ENCODE peak calls at places on chromosome 16, in nine cellular contexts. D is NCI-H1092; H is SHP77 treated with DMSO at 0.1 percent for 48 hours; B is activated CD4-positive, alpha-beta T cell treated with anti-CD3 and anti-CD28 coated beads for 48 hours; Z is NAMALWA; Q is effector CD4-positive, alpha-beta T cell; T is RWPE1; X is stimulated activated naive CD8-positive, alpha-beta T cell treated with anti-CD3 and anti-CD28 coated beads, Interleukin-15, amount 100 ng/mL, for 72 hours; Y is ACHN. C is an unnamed sample.

GRCh38 chr16:4314532-4315184 is 1.2 kb upstream of the GLIS2 start:
- DNase-seq in Y (peak), Q (no peak), X (no peak), T (no peak), H (no peak), B (peak), D (peak), Z (peak), C (no peak)

GRCh38 chr16:66306366-66307150 is 59.9 kb upstream of the CDH5 start:
- DNase-seq in T (no peak), H (no peak), Q (no peak), D (no peak), Z (no peak), B (no peak), Y (no peak), X (no peak), C (no peak)

GRCh38 chr16:69376393-69377059 is 9.3 kb downstream of the TERF2 start:
- DNase-seq in Z (no peak), T (no peak), Q (no peak), Y (no peak), B (no peak), H (no peak), X (no peak), D (no peak), C (no peak)

GRCh38 chr16:74607967-74608356 is 1.0 kb upstream of the GLG1 start:
- DNase-seq in Q (no peak), T (no peak), Y (no peak), B (no peak), X (no peak), D (no peak), Z (no peak), H (peak), C (no peak)

GRCh38 chr16:70582280-70582978 is 58.8 kb downstream of the SF3B3 start:
- DNase-seq in B (no peak), Z (no peak), Y (no peak), X (no peak), T (no peak), H (no peak), D (no peak), Q (no peak), C (no peak)

GRCh38 chr16:13110124-13110796 is 208.9 kb downstream of the SHISA9 start:
- DNase-seq in X (no peak), T (peak), B (no peak), Z (no peak), D (no peak), Y (peak), Q (no peak), H (no peak), C (no peak)

GRCh38 chr16:4814542-4815173 is 12.2 kb upstream of the ROGDI start:
- DNase-seq in D (no peak), H (no peak), X (no peak), Y (no peak), B (no peak), T (no peak), Q (no peak), Z (no peak), C (no peak)

GRCh38 chr16:71885261-71885650 is 1.3 kb upstream of the ZNF821 start:
- DNase-seq in Z (peak), T (no peak), H (no peak), Y (no peak), D (no peak), Q (no peak), B (no peak), X (no peak), C (no peak)

GRCh38 chr16:79362312-79362970 is 238.1 kb downstream of the MAF start:
- DNase-seq in X (no peak), D (no peak), H (no peak), Z (no peak), T (no peak), B (no peak), Y (no peak), Q (no peak), C (no peak)